ENCODE peak calls at places on chromosomes 5 and 9, in seven cellular contexts. W, Y, G, A, Q, F and B are unnamed samples.

GRCh38 chr5:10836991-10837390 is 76.0 kb upstream of the DAP start:
- DNase-seq in A (no peak), Y (no peak), Q (no peak), F (no peak), W (no peak), G (no peak), B (no peak)

GRCh38 chr9:130450344-130451003 is 5.7 kb downstream of the ASS1 start:
- DNase-seq in F (no peak), W (no peak), Q (no peak), G (no peak), A (no peak), Y (no peak), B (no peak)

GRCh38 chr5:73918791-73919221 is 292.8 kb downstream of the ARHGEF28 start:
- DNase-seq in A (peak), F (no peak), W (no peak), Y (no peak), G (peak), Q (no peak), B (no peak)

GRCh38 chr5:78768781-78769380 is 120.3 kb upstream of the LHFPL2 start:
- DNase-seq in W (no peak), Q (no peak), A (peak), F (no peak), G (no peak), Y (no peak), B (no peak)

GRCh38 chr5:13403351-13403750 is 541.1 kb downstream of the DNAH5 start:
- DNase-seq in F (no peak), W (no peak), A (no peak), Q (no peak), G (no peak), Y (no peak), B (no peak)

GRCh38 chr5:169873642-169874041 is 106.7 kb downstream of the INSYN2B start:
- DNase-seq in Y (no peak), F (no peak), W (no peak), G (peak), A (peak), Q (no peak), B (no peak)

GRCh38 chr9:136886610-136887597 is 588 bp downstream of the TRAF2 start:
- DNase-seq in Y (no peak), G (peak), F (no peak), A (no peak), W (no peak), Q (peak), B (no peak)

GRCh38 chr5:14008819-14009311 is 64.4 kb upstream of the DNAH5 start:
- DNase-seq in W (no peak), A (no peak), G (no peak), Q (no peak), F (no peak), Y (no peak), B (no peak)

GRCh38 chr9:88018101-88018500 is 43.8 kb upstream of the CDK20 start:
- DNase-seq in G (no peak), W (no peak), F (no peak), Q (no peak), A (peak), Y (no peak), B (no peak)

GRCh38 chr5:149200355-149200754 is 59.1 kb downstream of the ABLIM3 start:
- DNase-seq in F (no peak), Q (no peak), G (no peak), A (peak), W (no peak), Y (peak), B (no peak)

GRCh38 chr9:99964336-99964735 is 57.9 kb downstream of the STX17 start:
- DNase-seq in W (no peak), Y (no peak), G (no peak), Q (no peak), A (no peak), F (no peak), B (no peak)